ENCODE peak calls at places on chromosomes 7 and 10, in four cellular contexts. H is naive thymus-derived CD4-positive, alpha-beta T cell; F is IMR-90; B is SK-N-SH. C is an unnamed sample.

GRCh38 chr10:78974409-78975317 is 94.1 kb upstream of the ZMIZ1 start:
- DNase-seq in H (peak; percentile 21), F (peak; percentile 94), B (peak; percentile 70), C (peak; percentile 86)

GRCh38 chr10:91590904-91591791 is 41.7 kb downstream of the PPP1R3C start:
- DNase-seq in H (no peak), F (peak; percentile 93), B (peak; percentile 73), C (peak; percentile 94)

GRCh38 chr10:116669832-116670644 is 49.3 kb downstream of the PNLIPRP2 start:
- DNase-seq in H (no peak), F (no peak), B (peak; percentile 77), C (peak; percentile 82)

GRCh38 chr7:77680266-77680665 is 16.0 kb upstream of the RSBN1L start:
- DNase-seq in H (no peak), F (peak; percentile 78), B (no peak), C (no peak)

GRCh38 chr10:1643911-1644810 is 93.2 kb downstream of the ADARB2 start:
- DNase-seq in H (no peak), F (no peak), B (no peak), C (no peak)

GRCh38 chr7:84490661-84491060 is 296.1 kb upstream of the SEMA3A start:
- DNase-seq in H (no peak), F (no peak), B (no peak), C (no peak)

GRCh38 chr10:12579954-12580858 is 230.9 kb downstream of the CAMK1D start:
- DNase-seq in H (no peak), F (no peak), B (no peak), C (no peak)

GRCh38 chr10:48632166-48632565 is 27.3 kb upstream of the ARHGAP22 start:
- DNase-seq in H (no peak), F (no peak), B (no peak), C (no peak)

GRCh38 chr10:34236927-34237326 is 578.2 kb downstream of the PARD3 start:
- DNase-seq in H (no peak), F (peak; percentile 69), B (no peak), C (no peak)

GRCh38 chr7:50359995-50360925 is 55.7 kb downstream of the IKZF1 start:
- DNase-seq in H (peak; percentile 76), F (no peak), B (peak; percentile 57), C (no peak)

GRCh38 chr7:100210803-100211202 is 8.9 kb upstream of the PVRIG start:
- DNase-seq in H (no peak), F (no peak), B (no peak), C (no peak)

GRCh38 chr10:104486803-104487202 is 133.2 kb downstream of the CFAP58 start:
- DNase-seq in H (no peak), F (no peak), B (no peak), C (no peak)

GRCh38 chr10:103967433-103968142 is 648 bp downstream of the SLK start:
- DNase-seq in H (peak; percentile 28), F (no peak), B (peak; percentile 88), C (no peak)

GRCh38 chr7:150970424-150970823 is 7.7 kb downstream of the KCNH2 start:
- DNase-seq in H (no peak), F (no peak), B (no peak), C (no peak)

GRCh38 chr10:9302142-9302746 is 1247.8 kb downstream of the GATA3 start:
- DNase-seq in H (peak; percentile 53), F (peak; percentile 53), B (no peak), C (no peak)

GRCh38 chr7:156012412-156012811 is 200.1 kb upstream of the SHH start:
- DNase-seq in H (no peak), F (no peak), B (no peak), C (no peak)

GRCh38 chr7:36506820-36507219 is 117.2 kb downstream of the ANLN start:
- DNase-seq in H (no peak), F (peak; percentile 28), B (no peak), C (no peak)

GRCh38 chr10:31343009-31343408 is 24.0 kb downstream of the ZEB1 start:
- DNase-seq in H (no peak), F (no peak), B (no peak), C (no peak)
- H3K4me1 ChIP-seq in H (peaks cover 34% of the 10 kb centered on the region), F (peaks cover 5% of the 10 kb centered on the region), B (peaks cover 4% of the 10 kb centered on the region), C (no peaks in the 10 kb centered on the region)

DNA sequence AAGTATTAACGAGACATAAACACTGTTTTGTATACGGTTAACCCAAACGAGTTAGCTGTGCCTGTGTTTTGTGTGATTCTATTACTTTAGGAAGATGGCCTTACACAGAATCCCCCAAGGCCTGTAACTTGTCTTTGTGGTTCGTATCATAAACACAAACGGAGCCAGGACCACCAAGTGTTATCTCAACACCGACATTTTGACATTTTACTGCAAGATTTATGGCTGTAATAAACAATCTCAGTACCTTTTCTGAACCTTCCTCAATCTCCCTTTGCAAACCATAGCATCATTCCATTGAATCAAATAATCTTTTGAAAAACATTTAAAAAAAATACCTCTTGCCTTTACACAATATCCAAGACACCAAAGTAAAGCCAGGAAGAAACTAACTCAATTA is 2.4 kb upstream of the HOXA4 start:
- DNase-seq in H (no peak), F (no peak), B (no peak), C (no peak)
- H3K4me1 ChIP-seq in H (no peaks in the 10 kb centered on the region), F (peaks cover 31% of the 10 kb centered on the region), B (peaks cover 4% of the 10 kb centered on the region), C (peaks cover 17% of the 10 kb centered on the region)

GRCh38 chr10:36779238-36779846 is 346.1 kb upstream of the ANKRD30A start:
- DNase-seq in H (no peak), F (peak; percentile 81), B (peak; percentile 74), C (no peak)

GRCh38 chr10:36788152-36788551 is 337.2 kb upstream of the ANKRD30A start:
- DNase-seq in H (no peak), F (no peak), B (no peak), C (no peak)

GRCh38 chr10:36778600-36778999 is 346.8 kb upstream of the ANKRD30A start:
- DNase-seq in H (no peak), F (no peak), B (no peak), C (no peak)

GRCh38 chr10:36781570-36781969 is 343.8 kb upstream of the ANKRD30A start:
- DNase-seq in H (no peak), F (no peak), B (no peak), C (no peak)

GRCh38 chr10:36783400-36783799 is 342.0 kb upstream of the ANKRD30A start:
- DNase-seq in H (no peak), F (no peak), B (no peak), C (no peak)
- H3K4me1 ChIP-seq in H (no peaks in the 10 kb centered on the region), F (no peaks in the 10 kb centered on the region), B (no peaks in the 10 kb centered on the region), C (no peaks in the 10 kb centered on the region)

GRCh38 chr10:110827872-110828271 is 43.9 kb upstream of the PDCD4 start:
- DNase-seq in H (no peak), F (no peak), B (no peak), C (no peak)
- H3K4me1 ChIP-seq in H (no peaks in the 10 kb centered on the region), F (peaks cover 7% of the 10 kb centered on the region), B (peaks cover 8% of the 10 kb centered on the region), C (peaks cover 6% of the 10 kb centered on the region)

DNA sequence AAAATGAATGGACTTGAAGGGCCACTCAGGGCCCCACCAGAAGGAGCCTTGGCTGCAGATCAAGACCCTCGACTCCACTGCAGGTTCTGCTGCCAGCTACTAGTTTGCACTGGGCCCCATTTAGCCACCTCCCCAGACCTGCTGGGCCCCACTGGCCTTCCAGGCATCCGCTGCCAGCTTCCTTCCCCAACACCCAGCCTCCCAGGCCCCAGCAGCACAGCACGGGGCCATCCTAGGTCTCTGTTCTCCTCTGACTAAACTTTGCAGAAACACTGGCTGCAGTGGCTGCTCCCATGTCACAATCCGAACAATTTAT is 277.4 kb upstream of the KLF14 start:
- DNase-seq in H (no peak), F (no peak), B (no peak), C (peak; percentile 77)
- H3K4me1 ChIP-seq in H (peaks cover 90% of the 10 kb centered on the region), F (peaks cover 40% of the 10 kb centered on the region), B (peaks cover 34% of the 10 kb centered on the region), C (peaks cover 56% of the 10 kb centered on the region)

GRCh38 chr10:132546567-132547420 is 9.2 kb downstream of the INPP5A start:
- DNase-seq in H (no peak), F (no peak), B (no peak), C (peak; percentile 93)
- H3K4me1 ChIP-seq in H (peaks cover 10% of the 10 kb centered on the region), F (no peaks in the 10 kb centered on the region), B (peaks cover 4% of the 10 kb centered on the region), C (peaks cover 11% of the 10 kb centered on the region)

DNA sequence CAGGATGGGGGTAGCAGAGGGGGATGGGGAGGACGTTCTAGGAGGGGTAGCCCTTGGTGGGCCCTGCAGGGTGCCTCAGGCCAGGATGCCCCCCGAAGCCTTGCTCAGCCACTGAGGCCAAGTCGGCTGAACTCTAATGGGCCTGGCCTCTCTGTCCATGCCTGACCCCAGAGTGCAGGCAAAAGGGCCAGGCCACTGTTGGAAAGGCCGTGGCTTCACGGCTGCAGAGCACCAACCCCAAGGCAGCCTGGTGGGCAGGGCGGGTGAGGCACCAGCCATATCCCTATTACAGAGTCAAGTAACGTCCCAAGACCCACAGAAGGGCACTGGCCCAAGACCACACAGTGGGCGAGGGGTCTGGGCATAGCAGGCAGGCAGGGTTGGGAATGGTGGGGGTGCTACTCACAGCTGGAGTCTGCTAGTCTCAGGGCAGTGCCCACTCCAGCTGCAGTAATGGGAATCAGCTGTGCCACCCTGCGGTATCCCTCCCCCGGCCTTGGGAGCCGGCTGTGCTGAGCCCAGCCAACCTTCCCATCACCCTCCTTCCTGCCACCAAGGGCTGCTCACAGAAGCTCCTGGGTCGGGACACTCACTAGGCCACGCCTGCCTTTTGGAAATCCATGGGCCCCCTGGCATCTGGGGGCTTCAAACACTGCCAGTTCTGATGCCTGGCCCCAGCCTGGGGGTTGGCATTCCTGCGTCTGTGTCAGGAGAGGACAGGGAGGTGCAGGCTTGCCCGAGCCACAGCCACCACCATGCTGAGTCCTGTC is 4.0 kb upstream of the LFNG start:
- DNase-seq in H (no peak), F (no peak), B (no peak), C (no peak)
- H3K4me1 ChIP-seq in H (peaks cover 33% of the 10 kb centered on the region), F (peaks cover 27% of the 10 kb centered on the region), B (peaks cover 81% of the 10 kb centered on the region), C (no peaks in the 10 kb centered on the region)

GRCh38 chr10:132659206-132660091 is 121.9 kb downstream of the INPP5A start:
- DNase-seq in H (no peak), F (no peak), B (no peak), C (no peak)
- H3K4me1 ChIP-seq in H (no peaks in the 10 kb centered on the region), F (no peaks in the 10 kb centered on the region), B (peaks cover 28% of the 10 kb centered on the region), C (no peaks in the 10 kb centered on the region)

C was measured in kidney.